ENCODE peak calls at places on chromosomes 6 and 20, in eight cellular contexts. E, T, L, N, H, C, O and G are unnamed samples.
A peak's percentile ranks its signal among the peaks of the same experiment; 100 is the strongest.

GRCh38 chr6:123393333-123393732 is 243.4 kb downstream of the TRDN start:
- DNase-seq in N (no peak), O (peak; percentile 67), H (peak; percentile 32), E (no peak), C (peak; percentile 5), L (peak; percentile 26), T (no peak), G (no peak)

GRCh38 chr20:24032412-24032898 is 43.9 kb upstream of the GGTLC1 start:
- DNase-seq in L (no peak), E (no peak), T (no peak), C (no peak), O (no peak), N (no peak), H (no peak), G (no peak)

GRCh38 chr6:169898788-169899480 is 147.5 kb downstream of the ERMARD start:
- DNase-seq in C (no peak), E (no peak), N (no peak), O (no peak), H (no peak), T (peak; percentile 11), L (no peak), G (no peak)

GRCh38 chr6:39882567-39882953 is 51.7 kb downstream of the MOCS1 start:
- DNase-seq in N (no peak), L (peak; percentile 84), H (no peak), T (peak; percentile 90), E (peak; percentile 99), C (no peak), O (no peak), G (peak; percentile 59)

GRCh38 chr6:79756496-79756895 is 125.4 kb downstream of the SH3BGRL2 start:
- DNase-seq in E (no peak), H (no peak), C (no peak), T (no peak), O (no peak), N (no peak), L (no peak), G (no peak)

GRCh38 chr6:24229694-24230093 is 103.7 kb downstream of the NRSN1 start:
- DNase-seq in N (no peak), L (no peak), E (no peak), T (no peak), C (no peak), H (no peak), O (no peak), G (no peak)

GRCh38 chr6:170523256-170524187 is 29.6 kb downstream of the PSMB1 start:
- DNase-seq in T (no peak), H (no peak), E (no peak), L (no peak), O (no peak), C (no peak), N (no peak), G (no peak)

GRCh38 chr6:40973304-40973703 is 65.7 kb downstream of the UNC5CL start:
- DNase-seq in E (no peak), L (no peak), T (no peak), N (no peak), O (no peak), C (no peak), H (no peak), G (no peak)

GRCh38 chr6:116373300-116373699 is 2.6 kb downstream of the DSE start:
- DNase-seq in E (no peak), T (no peak), H (no peak), N (no peak), O (no peak), L (no peak), C (no peak), G (no peak)

GRCh38 chr6:125220712-125221111 is 67.1 kb downstream of the TPD52L1 start:
- DNase-seq in H (no peak), N (no peak), L (peak; percentile 32), C (no peak), O (no peak), T (peak; percentile 75), E (no peak), G (no peak)

GRCh38 chr6:3389390-3390167 is 67.3 kb downstream of the SLC22A23 start:
- DNase-seq in H (no peak), C (no peak), N (no peak), T (peak; percentile 67), E (peak; percentile 92), L (no peak), O (no peak), G (no peak)

GRCh38 chr6:14549319-14549770 is 431.8 kb downstream of the CD83 start:
- DNase-seq in T (no peak), L (no peak), O (peak; percentile 57), E (no peak), H (no peak), N (no peak), C (no peak), G (no peak)

GRCh38 chr20:10190456-10190855 is 28.2 kb upstream of the SNAP25 start:
- DNase-seq in L (no peak), H (no peak), T (no peak), O (no peak), N (no peak), E (no peak), C (no peak), G (no peak)